ENCODE peak calls at places on chromosomes 12 and 14, in nine cellular contexts. One of them, this sample, is unnamed. For H3K4me1 and H3K36me3, the result is how much of the 10 kb centered on the place peaks cover.

GRCh38 chr14:71525663-71526246 is 406.5 kb upstream of the RGS6 start:
- DNase-seq in breast epithelium: no peak
- DNase-seq in endodermal cell: no peak
- DNase-seq in adrenal gland: no peak
- DNase-seq in mucosa of descending colon: no peak
- DNase-seq in SK-N-SH: no peak
- DNase-seq in psoas muscle: no peak
- DNase-seq in gastrocnemius medialis: no peak
- DNase-seq in GM23338: no peak
- DNase-seq in this sample: no peak

GRCh38 chr12:52895726-52896189 is 9.1 kb downstream of the KRT8 start:
- DNase-seq in adrenal gland: no peak
- DNase-seq in psoas muscle: no peak
- DNase-seq in gastrocnemius medialis: no peak
- DNase-seq in mucosa of descending colon: peak
- DNase-seq in SK-N-SH: no peak
- DNase-seq in breast epithelium: no peak
- DNase-seq in GM23338: no peak
- DNase-seq in endodermal cell: peak
- DNase-seq in this sample: no peak

GRCh38 chr12:89999699-90000505 is 291.3 kb upstream of the ATP2B1 start:
- DNase-seq in gastrocnemius medialis: no peak
- DNase-seq in endodermal cell: no peak
- DNase-seq in adrenal gland: no peak
- DNase-seq in psoas muscle: no peak
- DNase-seq in GM23338: no peak
- DNase-seq in breast epithelium: no peak
- DNase-seq in mucosa of descending colon: no peak
- DNase-seq in SK-N-SH: no peak
- DNase-seq in this sample: no peak

GRCh38 chr12:90460681-90461080 is 494.3 kb downstream of the CCER1 start:
- DNase-seq in SK-N-SH: no peak
- DNase-seq in mucosa of descending colon: no peak
- DNase-seq in adrenal gland: no peak
- DNase-seq in gastrocnemius medialis: no peak
- DNase-seq in breast epithelium: no peak
- DNase-seq in psoas muscle: no peak
- DNase-seq in GM23338: no peak
- DNase-seq in endodermal cell: no peak
- DNase-seq in this sample: no peak

GRCh38 chr12:87413784-87414183 is 615.4 kb downstream of the C12orf50 start:
- DNase-seq in SK-N-SH: peak
- DNase-seq in adrenal gland: no peak
- DNase-seq in endodermal cell: no peak
- DNase-seq in psoas muscle: no peak
- DNase-seq in gastrocnemius medialis: no peak
- DNase-seq in GM23338: no peak
- DNase-seq in breast epithelium: no peak
- DNase-seq in mucosa of descending colon: no peak
- DNase-seq in this sample: peak

GRCh38 chr12:9064815-9065606 is 50.7 kb downstream of the A2M start:
- DNase-seq in gastrocnemius medialis: peak
- DNase-seq in mucosa of descending colon: peak
- DNase-seq in adrenal gland: peak
- DNase-seq in psoas muscle: peak
- DNase-seq in endodermal cell: peak
- DNase-seq in breast epithelium: peak
- DNase-seq in SK-N-SH: peak
- DNase-seq in GM23338: peak
- DNase-seq in this sample: no peak

GRCh38 chr14:87567926-87568325 is 425.1 kb downstream of the GALC start:
- DNase-seq in psoas muscle: no peak
- DNase-seq in SK-N-SH: no peak
- DNase-seq in endodermal cell: no peak
- DNase-seq in gastrocnemius medialis: no peak
- DNase-seq in breast epithelium: no peak
- DNase-seq in mucosa of descending colon: no peak
- DNase-seq in GM23338: no peak
- DNase-seq in adrenal gland: no peak
- DNase-seq in this sample: no peak

GRCh38 chr12:10102322-10102721 is 3.5 kb upstream of the CLEC1A start:
- DNase-seq in GM23338: no peak
- DNase-seq in psoas muscle: no peak
- DNase-seq in endodermal cell: no peak
- DNase-seq in gastrocnemius medialis: no peak
- DNase-seq in breast epithelium: no peak
- DNase-seq in adrenal gland: peak
- DNase-seq in SK-N-SH: no peak
- DNase-seq in mucosa of descending colon: no peak
- DNase-seq in this sample: no peak

GRCh38 chr14:100317897-100318808 is 5.0 kb upstream of the SLC25A47 start:
- DNase-seq in endodermal cell: peak
- DNase-seq in gastrocnemius medialis: no peak
- DNase-seq in GM23338: peak
- DNase-seq in mucosa of descending colon: peak
- DNase-seq in breast epithelium: peak
- DNase-seq in SK-N-SH: peak
- DNase-seq in psoas muscle: peak
- DNase-seq in adrenal gland: peak
- DNase-seq in this sample: no peak

GRCh38 chr12:110245278-110245868 is 35.7 kb upstream of the ATP2A2 start:
- DNase-seq in gastrocnemius medialis: no peak
- DNase-seq in SK-N-SH: peak
- DNase-seq in breast epithelium: no peak
- DNase-seq in psoas muscle: no peak
- DNase-seq in GM23338: peak
- DNase-seq in endodermal cell: peak
- DNase-seq in mucosa of descending colon: peak
- DNase-seq in adrenal gland: peak
- DNase-seq in this sample: peak

GRCh38 chr14:51638071-51638944 is 13.4 kb upstream of the FRMD6 start:
- DNase-seq in breast epithelium: no peak
- DNase-seq in psoas muscle: no peak
- DNase-seq in GM23338: peak
- DNase-seq in mucosa of descending colon: no peak
- DNase-seq in endodermal cell: peak
- DNase-seq in SK-N-SH: no peak
- DNase-seq in gastrocnemius medialis: no peak
- DNase-seq in adrenal gland: no peak
- DNase-seq in this sample: no peak

GRCh38 chr12:77232045-77232444 is 166.7 kb upstream of the E2F7 start:
- DNase-seq in psoas muscle: no peak
- DNase-seq in mucosa of descending colon: no peak
- DNase-seq in breast epithelium: no peak
- DNase-seq in endodermal cell: no peak
- DNase-seq in SK-N-SH: no peak
- DNase-seq in gastrocnemius medialis: no peak
- DNase-seq in adrenal gland: no peak
- DNase-seq in GM23338: no peak
- DNase-seq in this sample: no peak

GRCh38 chr12:57571926-57572762 is 18.8 kb upstream of the PIP4K2C start:
- DNase-seq in mucosa of descending colon: no peak
- DNase-seq in adrenal gland: no peak
- DNase-seq in gastrocnemius medialis: no peak
- DNase-seq in GM23338: no peak
- DNase-seq in breast epithelium: no peak
- DNase-seq in endodermal cell: no peak
- DNase-seq in SK-N-SH: no peak
- DNase-seq in psoas muscle: no peak
- DNase-seq in this sample: no peak

GRCh38 chr12:33669349-33669748 is 229.7 kb upstream of the SYT10 start:
- DNase-seq in adrenal gland: no peak
- DNase-seq in SK-N-SH: no peak
- DNase-seq in gastrocnemius medialis: no peak
- DNase-seq in psoas muscle: no peak
- DNase-seq in breast epithelium: no peak
- DNase-seq in GM23338: no peak
- DNase-seq in mucosa of descending colon: no peak
- DNase-seq in endodermal cell: no peak
- DNase-seq in this sample: no peak

GRCh38 chr12:71662861-71663560 is 637 bp downstream of the ZFC3H1 start:
- DNase-seq in GM23338: peak
- DNase-seq in SK-N-SH: peak
- DNase-seq in adrenal gland: peak
- DNase-seq in psoas muscle: peak
- DNase-seq in gastrocnemius medialis: peak
- DNase-seq in endodermal cell: peak
- DNase-seq in breast epithelium: peak
- DNase-seq in mucosa of descending colon: peak
- DNase-seq in this sample: peak

GRCh38 chr14:37185670-37186069 is 12.1 kb upstream of the MIPOL1 start:
- DNase-seq in breast epithelium: no peak
- DNase-seq in psoas muscle: no peak
- DNase-seq in endodermal cell: no peak
- DNase-seq in gastrocnemius medialis: no peak
- DNase-seq in GM23338: no peak
- DNase-seq in adrenal gland: no peak
- DNase-seq in SK-N-SH: no peak
- DNase-seq in mucosa of descending colon: no peak
- DNase-seq in this sample: no peak

GRCh38 chr12:58310368-58310767 is 369.0 kb downstream of the ATP23 start:
- DNase-seq in psoas muscle: no peak
- DNase-seq in GM23338: no peak
- DNase-seq in gastrocnemius medialis: no peak
- DNase-seq in adrenal gland: no peak
- DNase-seq in SK-N-SH: no peak
- DNase-seq in mucosa of descending colon: no peak
- DNase-seq in endodermal cell: no peak
- DNase-seq in breast epithelium: no peak
- DNase-seq in this sample: no peak

GRCh38 chr12:42541965-42542364 is 47.6 kb downstream of the PRICKLE1 start:
- DNase-seq in endodermal cell: no peak
- DNase-seq in gastrocnemius medialis: no peak
- DNase-seq in GM23338: no peak
- DNase-seq in mucosa of descending colon: no peak
- DNase-seq in adrenal gland: no peak
- DNase-seq in psoas muscle: no peak
- DNase-seq in breast epithelium: no peak
- DNase-seq in SK-N-SH: no peak
- DNase-seq in this sample: no peak

GRCh38 chr12:46507766-46508165 is 135.2 kb upstream of the SLC38A2 start:
- DNase-seq in SK-N-SH: no peak
- DNase-seq in adrenal gland: no peak
- DNase-seq in endodermal cell: no peak
- DNase-seq in gastrocnemius medialis: no peak
- DNase-seq in psoas muscle: no peak
- DNase-seq in mucosa of descending colon: no peak
- DNase-seq in GM23338: no peak
- DNase-seq in breast epithelium: no peak
- DNase-seq in this sample: no peak

GRCh38 chr12:15856097-15856982 is 25.8 kb upstream of the STRAP start:
- DNase-seq in psoas muscle: no peak
- DNase-seq in SK-N-SH: no peak
- DNase-seq in endodermal cell: peak
- DNase-seq in breast epithelium: no peak
- DNase-seq in mucosa of descending colon: no peak
- DNase-seq in gastrocnemius medialis: peak
- DNase-seq in GM23338: peak
- DNase-seq in adrenal gland: peak
- DNase-seq in this sample: peak

GRCh38 chr12:91813701-91814100 is 331.9 kb downstream of the BTG1 start:
- DNase-seq in GM23338: no peak
- DNase-seq in gastrocnemius medialis: no peak
- DNase-seq in breast epithelium: no peak
- DNase-seq in SK-N-SH: no peak
- DNase-seq in mucosa of descending colon: no peak
- DNase-seq in endodermal cell: no peak
- DNase-seq in adrenal gland: no peak
- DNase-seq in psoas muscle: no peak
- DNase-seq in this sample: no peak

GRCh38 chr12:121980892-121981272 is 40.8 kb upstream of the BCL7A start:
- DNase-seq in breast epithelium: no peak
- DNase-seq in endodermal cell: no peak
- DNase-seq in mucosa of descending colon: no peak
- DNase-seq in gastrocnemius medialis: no peak
- DNase-seq in GM23338: no peak
- DNase-seq in adrenal gland: no peak
- DNase-seq in psoas muscle: no peak
- DNase-seq in SK-N-SH: no peak
- DNase-seq in this sample: no peak
- H3K4me1 ChIP-seq in breast epithelium: under half
- H3K4me1 ChIP-seq in endodermal cell: under half
- H3K4me1 ChIP-seq in mucosa of descending colon: under half
- H3K4me1 ChIP-seq in gastrocnemius medialis: under half
- H3K4me1 ChIP-seq in GM23338: under half
- H3K4me1 ChIP-seq in adrenal gland: under half
- H3K4me1 ChIP-seq in psoas muscle: under half
- H3K4me1 ChIP-seq in SK-N-SH: under half
- H3K4me1 ChIP-seq in this sample: under half

GRCh38 chr12:66045506-66045905 is 85.0 kb downstream of the LLPH start:
- DNase-seq in GM23338: no peak
- DNase-seq in adrenal gland: no peak
- DNase-seq in endodermal cell: no peak
- DNase-seq in breast epithelium: no peak
- DNase-seq in mucosa of descending colon: no peak
- DNase-seq in SK-N-SH: no peak
- DNase-seq in psoas muscle: no peak
- DNase-seq in gastrocnemius medialis: no peak
- DNase-seq in this sample: no peak
- TF ChIP-seq CTCF in GM23338: no peak
- TF ChIP-seq CTCF in adrenal gland: no peak
- TF ChIP-seq CTCF in endodermal cell: no peak
- TF ChIP-seq CTCF in breast epithelium: no peak
- TF ChIP-seq CTCF in mucosa of descending colon: no peak
- TF ChIP-seq CTCF in SK-N-SH: no peak
- TF ChIP-seq CTCF in psoas muscle: no peak
- TF ChIP-seq CTCF in gastrocnemius medialis: no peak
- TF ChIP-seq CTCF in this sample: no peak

GRCh38 chr14:54760866-54761265 is 141.8 kb downstream of the GCH1 start:
- DNase-seq in breast epithelium: no peak
- DNase-seq in endodermal cell: no peak
- DNase-seq in SK-N-SH: no peak
- DNase-seq in GM23338: no peak
- DNase-seq in gastrocnemius medialis: no peak
- DNase-seq in mucosa of descending colon: no peak
- DNase-seq in psoas muscle: no peak
- DNase-seq in adrenal gland: no peak
- DNase-seq in this sample: no peak
- H3K36me3 ChIP-seq in breast epithelium: under half
- H3K36me3 ChIP-seq in endodermal cell: under half
- H3K36me3 ChIP-seq in SK-N-SH: under half
- H3K36me3 ChIP-seq in GM23338: under half
- H3K36me3 ChIP-seq in gastrocnemius medialis: under half
- H3K36me3 ChIP-seq in mucosa of descending colon: under half
- H3K36me3 ChIP-seq in psoas muscle: under half
- H3K36me3 ChIP-seq in adrenal gland: under half
- H3K36me3 ChIP-seq in this sample: under half

GRCh38 chr12:39883411-39883810 is 222.5 kb downstream of the SLC2A13 start:
- DNase-seq in endodermal cell: no peak
- DNase-seq in breast epithelium: no peak
- DNase-seq in psoas muscle: no peak
- DNase-seq in adrenal gland: no peak
- DNase-seq in SK-N-SH: no peak
- DNase-seq in mucosa of descending colon: no peak
- DNase-seq in GM23338: no peak
- DNase-seq in gastrocnemius medialis: no peak
- DNase-seq in this sample: no peak
- H3K4me1 ChIP-seq in endodermal cell: under half
- H3K4me1 ChIP-seq in breast epithelium: under half
- H3K4me1 ChIP-seq in psoas muscle: under half
- H3K4me1 ChIP-seq in adrenal gland: under half
- H3K4me1 ChIP-seq in SK-N-SH: under half
- H3K4me1 ChIP-seq in mucosa of descending colon: under half
- H3K4me1 ChIP-seq in GM23338: under half
- H3K4me1 ChIP-seq in gastrocnemius medialis: under half
- H3K4me1 ChIP-seq in this sample: under half

GRCh38 chr12:14322403-14322802 is 43.1 kb upstream of the ATF7IP start:
- DNase-seq in mucosa of descending colon: no peak
- DNase-seq in gastrocnemius medialis: no peak
- DNase-seq in SK-N-SH: no peak
- DNase-seq in psoas muscle: no peak
- DNase-seq in breast epithelium: no peak
- DNase-seq in GM23338: no peak
- DNase-seq in adrenal gland: no peak
- DNase-seq in endodermal cell: no peak
- DNase-seq in this sample: no peak
- TF ChIP-seq CTCF in mucosa of descending colon: no peak
- TF ChIP-seq CTCF in gastrocnemius medialis: no peak
- TF ChIP-seq CTCF in SK-N-SH: no peak
- TF ChIP-seq CTCF in psoas muscle: no peak
- TF ChIP-seq CTCF in breast epithelium: no peak
- TF ChIP-seq CTCF in GM23338: no peak
- TF ChIP-seq CTCF in adrenal gland: no peak
- TF ChIP-seq CTCF in endodermal cell: no peak
- TF ChIP-seq CTCF in this sample: no peak

This sample was measured in BE2C.